ENCODE peak calls at places on chromosome 14, in five cellular contexts. X is activated T-cell treated with anti-CD3 and anti-CD28 coated beads, Interleukin-2, amount 50 U/mL, for 48 hours; O is pancreas; J is mesendoderm; A is A549. H is an unnamed sample.

GRCh38 chr14:105460616-105461015 is 14.0 kb upstream of the CRIP2 start:
- DNase-seq in X (no peak), O (no peak), J (no peak), A (no peak), H (no peak)

GRCh38 chr14:76309572-76310551 is 66.1 kb upstream of the ESRRB start:
- DNase-seq in X (no peak), O (no peak), J (peak; percentile 68), A (no peak), H (no peak)

GRCh38 chr14:35068238-35069012 is 22.4 kb downstream of the FAM177A1 start:
- DNase-seq in X (no peak), O (no peak), J (no peak), A (no peak), H (no peak)

GRCh38 chr14:25215607-25216006 is 165.7 kb upstream of the STXBP6 start:
- DNase-seq in X (no peak), O (no peak), J (no peak), A (no peak), H (no peak)

GRCh38 chr14:63692309-63693020 is 35.4 kb downstream of the SGPP1 start:
- DNase-seq in X (no peak), O (no peak), J (no peak), A (no peak), H (no peak)

GRCh38 chr14:104657114-104657524 is 32.3 kb upstream of the INF2 start:
- DNase-seq in X (no peak), O (no peak), J (no peak), A (no peak), H (no peak)

GRCh38 chr14:69376439-69376838 is 21.7 kb downstream of the ERH start:
- DNase-seq in X (no peak), O (no peak), J (no peak), A (peak; percentile 16), H (no peak)

GRCh38 chr14:104597576-104597975 is 7.0 kb downstream of the TMEM179 start:
- DNase-seq in X (no peak), O (no peak), J (no peak), A (no peak), H (no peak)

GRCh38 chr14:64807588-64807987 is 72.1 kb downstream of the SPTB start:
- DNase-seq in X (no peak), O (no peak), J (no peak), A (no peak), H (no peak)

GRCh38 chr14:86129426-86129825 is 599.5 kb downstream of the FLRT2 start:
- DNase-seq in X (no peak), O (no peak), J (peak; percentile 19), A (no peak), H (no peak)

GRCh38 chr14:61573748-61574513 is 121.4 kb upstream of the HIF1A start:
- DNase-seq in X (no peak), O (peak; percentile 4), J (peak; percentile 38), A (no peak), H (no peak)

GRCh38 chr14:64708148-64709004 is 4.2 kb downstream of the PLEKHG3 start:
- DNase-seq in X (peak; percentile 40), O (peak; percentile 82), J (peak; percentile 98), A (peak; percentile 50), H (peak; percentile 38)

GRCh38 chr14:21191809-21192446 is 36.1 kb upstream of the OR5AU1 start:
- DNase-seq in X (peak; percentile 69), O (peak; percentile 70), J (peak; percentile 93), A (peak; percentile 61), H (peak; percentile 55)

GRCh38 chr14:75247286-75247922 is 31.2 kb upstream of the FOS start:
- DNase-seq in X (peak; percentile 74), O (no peak), J (no peak), A (no peak), H (peak; percentile 68)

GRCh38 chr14:58647777-58648176 is 10.0 kb downstream of the DACT1 start:
- DNase-seq in X (no peak), O (no peak), J (no peak), A (no peak), H (no peak)

GRCh38 chr14:90554341-90554740 is 157.5 kb downstream of the CALM1 start:
- DNase-seq in X (no peak), O (no peak), J (no peak), A (no peak), H (no peak)

GRCh38 chr14:69363055-69363454 is 35.0 kb downstream of the ERH start:
- DNase-seq in X (no peak), O (no peak), J (peak; percentile 70), A (peak; percentile 14), H (no peak)

GRCh38 chr14:20757963-20758362 is 10.2 kb upstream of the EDDM3B start:
- DNase-seq in X (peak; percentile 36), O (peak; percentile 39), J (peak; percentile 51), A (no peak), H (no peak)

GRCh38 chr14:39102265-39102968 is 618 bp downstream of the SEC23A start:
- DNase-seq in X (peak; percentile 27), O (peak; percentile 38), J (peak; percentile 61), A (peak; percentile 71), H (no peak)

GRCh38 chr14:29320261-29320660 is 553.7 kb downstream of the FOXG1 start:
- DNase-seq in X (no peak), O (no peak), J (peak; percentile 83), A (no peak), H (no peak)

GRCh38 chr14:24253936-24254335 is 9.0 kb downstream of the TGM1 start:
- DNase-seq in X (no peak), O (no peak), J (no peak), A (no peak), H (no peak)